ENCODE peak calls at places on chromosomes 7 and 10, in five cellular contexts. P is HepG2; D is cardiac fibroblast; V is CD8-positive, alpha-beta T cell; T is GM12865. R is an unnamed sample.

GRCh38 chr10:123634221-123634620 is 31.9 kb upstream of the GPR26 start:
- DNase-seq in P (no peak), D (no peak), V (no peak), T (no peak), R (no peak)

GRCh38 chr7:151461096-151461941 is 21.4 kb upstream of the CRYGN start:
- DNase-seq in P (no peak), D (no peak), V (no peak), T (no peak), R (no peak)

GRCh38 chr7:85673881-85674280 is 487.0 kb upstream of the SEMA3D start:
- DNase-seq in P (no peak), D (no peak), V (no peak), T (no peak), R (no peak)

GRCh38 chr7:138167222-138167621 is 91.0 kb downstream of the AKR1D1 start:
- DNase-seq in P (no peak), D (no peak), V (no peak), T (no peak), R (no peak)

GRCh38 chr7:108972009-108972408 is 402.3 kb downstream of the DNAJB9 start:
- DNase-seq in P (no peak), D (no peak), V (no peak), T (no peak), R (no peak)

GRCh38 chr10:31099664-31100063 is 68.0 kb upstream of the ZNF438 start:
- DNase-seq in P (peak), D (peak), V (no peak), T (no peak), R (peak)

GRCh38 chr10:94683214-94684054 is at the start of gene CYP2C18:
- DNase-seq in P (no peak), D (no peak), V (no peak), T (no peak), R (peak)

GRCh38 chr10:15472431-15473400 is 101.6 kb upstream of the FAM171A1 start:
- DNase-seq in P (no peak), D (peak), V (no peak), T (no peak), R (no peak)

GRCh38 chr7:108293190-108293612 is 163.0 kb downstream of the NRCAM start:
- DNase-seq in P (no peak), D (peak), V (no peak), T (no peak), R (no peak)

GRCh38 chr7:35701287-35701686 is 6.4 kb upstream of the HERPUD2 start:
- DNase-seq in P (no peak), D (no peak), V (no peak), T (peak), R (no peak)

GRCh38 chr10:113362645-113363091 is 190.2 kb upstream of the HABP2 start:
- DNase-seq in P (no peak), D (no peak), V (no peak), T (no peak), R (peak)

GRCh38 chr7:106775552-106775936 is 89.5 kb upstream of the PIK3CG start:
- DNase-seq in P (no peak), D (peak), V (no peak), T (no peak), R (peak)

GRCh38 chr7:15389073-15389472 is 172.7 kb downstream of the AGMO start:
- DNase-seq in P (no peak), D (no peak), V (no peak), T (no peak), R (peak)
- TF ChIP-seq CTCF in P (no peak), D (no peak), V (no peak), T (no peak), R (no peak)

GRCh38 chr10:90916392-90917110 is 4.3 kb downstream of the ANKRD1 start:
- DNase-seq in P (no peak), D (no peak), V (no peak), T (no peak), R (no peak)
- H3K4me3 ChIP-seq in P (no peak), D (no peak), V (no peak), T (no peak), R (no peak)

DNA sequence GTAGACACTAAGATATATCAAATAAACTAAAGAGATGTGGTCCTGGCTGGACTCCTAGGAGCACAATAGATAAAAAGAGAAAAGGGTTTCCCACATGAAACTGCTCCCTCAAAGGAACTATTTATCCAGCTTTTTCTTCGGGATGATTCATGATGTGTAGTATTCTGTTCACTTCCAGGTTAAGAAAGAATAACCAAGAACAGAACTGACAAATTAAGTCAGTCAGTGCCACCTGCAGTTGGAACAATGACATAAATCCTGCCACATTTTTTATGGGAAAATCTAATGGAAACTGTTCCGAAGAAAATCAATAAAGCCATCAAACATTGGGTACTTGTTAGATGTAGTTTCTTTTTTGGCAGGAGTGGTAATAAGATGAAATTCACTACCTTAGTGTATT is 87.1 kb downstream of the POLR1F start:
- DNase-seq in P (no peak), D (peak), V (no peak), T (no peak), R (peak)
- TF ChIP-seq CTCF in P (no peak), D (no peak), V (no peak), T (no peak), R (no peak)

GRCh38 chr7:2840458-2840857 is 3.6 kb downstream of the GNA12 start:
- DNase-seq in P (no peak), D (no peak), V (no peak), T (no peak), R (no peak)

GRCh38 chr7:2843191-2843685 is 870 bp downstream of the GNA12 start:
- DNase-seq in P (no peak), D (no peak), V (no peak), T (no peak), R (no peak)

GRCh38 chr7:2843711-2844152 is 376 bp downstream of the GNA12 start:
- DNase-seq in P (no peak), D (no peak), V (peak), T (peak), R (no peak)

GRCh38 chr7:2844153-2845077 is at the start of gene GNA12:
- DNase-seq in P (peak), D (peak), V (peak), T (peak), R (peak)

DNA sequence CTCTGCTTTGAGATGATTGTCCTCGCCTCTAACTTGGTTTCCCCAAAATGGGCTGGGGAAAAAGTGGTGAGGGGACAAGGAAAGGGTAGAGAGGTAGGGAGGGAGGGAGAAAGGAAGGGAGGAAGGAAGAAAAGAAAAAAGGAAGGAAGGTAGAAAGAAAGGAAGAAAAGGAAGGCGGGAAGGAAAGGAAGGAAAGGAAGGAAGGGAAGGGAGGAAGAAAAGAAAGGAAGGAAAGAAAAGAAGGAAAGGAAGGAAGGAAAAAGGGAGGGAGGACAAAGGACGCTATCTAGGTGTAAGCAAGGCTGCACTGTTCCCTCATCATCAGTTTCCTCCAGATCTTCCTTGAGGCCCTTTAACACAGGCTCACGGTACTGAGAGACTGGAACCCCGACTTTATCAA is 2.2 kb downstream of the GNA12 start:
- DNase-seq in P (no peak), D (no peak), V (no peak), T (no peak), R (no peak)
- H3K4me3 ChIP-seq in P (no peak), D (no peak), V (no peak), T (no peak), R (no peak)